ENCODE peak calls at places on chromosomes 7 and 10, in six cellular contexts. M is GM23338; Q is Right ventricle myocardium superior; K is naive thymus-derived CD4-positive, alpha-beta T cell; D is glutamatergic neuron; T is psoas muscle. A is an unnamed sample.

GRCh38 chr10:130728531-130729215 is 582.8 kb downstream of the TCERG1L start:
- DNase-seq in Q (no peak), K (no peak), M (no peak), D (no peak), T (no peak), A (no peak)

GRCh38 chr10:17432738-17433137 is 21.7 kb downstream of the ST8SIA6 start:
- DNase-seq in T (no peak), K (no peak), D (no peak), M (no peak), Q (no peak), A (no peak)

GRCh38 chr7:22356010-22356854 is 722 bp downstream of the RAPGEF5 start:
- DNase-seq in M (peak; percentile 56), K (no peak), D (peak; percentile 40), Q (no peak), T (no peak), A (no peak)

GRCh38 chr10:32104181-32104580 is 48.0 kb upstream of the KIF5B start:
- DNase-seq in M (no peak), Q (no peak), K (no peak), T (no peak), D (no peak), A (peak; percentile 23)

GRCh38 chr7:100378114-100378760 is 5.0 kb downstream of the PILRA start:
- DNase-seq in M (no peak), Q (no peak), K (no peak), D (no peak), T (no peak), A (peak; percentile 79)

GRCh38 chr10:35387768-35388167 is 51.5 kb downstream of the CCNY start:
- DNase-seq in Q (no peak), M (no peak), T (no peak), D (no peak), K (no peak), A (no peak)

GRCh38 chr7:136911362-136911761 is 42.9 kb downstream of the CHRM2 start:
- DNase-seq in M (peak; percentile 25), K (no peak), D (no peak), Q (no peak), T (no peak), A (no peak)

GRCh38 chr7:47812460-47813136 is 135.7 kb downstream of the PKD1L1 start:
- DNase-seq in T (no peak), Q (no peak), M (no peak), K (no peak), D (no peak), A (no peak)

GRCh38 chr7:38908759-38909335 is at the start of gene VPS41:
- DNase-seq in D (peak; percentile 66), K (peak; percentile 89), T (peak; percentile 82), Q (peak; percentile 79), M (peak; percentile 92), A (peak; percentile 78)

GRCh38 chr10:27799046-27799445 is 53.4 kb upstream of the MKX start:
- DNase-seq in M (no peak), Q (no peak), D (no peak), K (no peak), T (no peak), A (no peak)

GRCh38 chr7:86932038-86932512 is 127.4 kb downstream of the ELAPOR2 start:
- DNase-seq in Q (no peak), M (peak; percentile 53), D (no peak), T (no peak), K (no peak), A (peak; percentile 19)

GRCh38 chr10:98349508-98349922 is 65.5 kb downstream of the PYROXD2 start:
- DNase-seq in K (no peak), D (no peak), T (peak; percentile 63), M (no peak), Q (peak; percentile 54), A (peak; percentile 99)

GRCh38 chr10:77332256-77332655 is 305.4 kb downstream of the KCNMA1 start:
- DNase-seq in D (peak; percentile 30), T (no peak), M (no peak), Q (no peak), K (no peak), A (no peak)

A was measured in fibroblast of villous mesenchyme.